ENCODE peak calls at places on chromosome 12, in nine cellular contexts. Y is ovary; A is HL-60; U is IMR-90; R is CD8-positive, alpha-beta memory T cell; I is psoas muscle; M is keratinocyte; H is fibroblast of lung; L is adrenal gland. E is an unnamed sample.

GRCh38 chr12:100491104-100491503 is 17.4 kb downstream of the NR1H4 start:
- DNase-seq in H (no peak), L (no peak), U (no peak), R (no peak), Y (no peak), A (no peak), I (no peak), M (no peak), E (no peak)

GRCh38 chr12:64039285-64039871 is 182.7 kb downstream of the KICS2 start:
- DNase-seq in L (no peak), H (peak; percentile 66), A (no peak), R (no peak), M (no peak), Y (no peak), I (no peak), U (peak; percentile 74), E (no peak)

GRCh38 chr12:5648692-5649338 is 216.9 kb downstream of the NTF3 start:
- DNase-seq in A (no peak), I (no peak), U (peak; percentile 58), Y (no peak), L (no peak), H (peak; percentile 19), M (no peak), R (no peak), E (peak; percentile 86)

GRCh38 chr12:16012086-16012485 is 101.0 kb downstream of the DERA start:
- DNase-seq in R (no peak), H (peak; percentile 64), M (no peak), I (peak; percentile 71), Y (peak; percentile 41), U (peak; percentile 61), L (peak; percentile 55), A (no peak), E (no peak)

GRCh38 chr12:24903305-24904088 is 45.4 kb downstream of the BCAT1 start:
- DNase-seq in H (peak; percentile 33), L (no peak), U (no peak), R (no peak), A (no peak), I (no peak), M (no peak), Y (no peak), E (no peak)

GRCh38 chr12:13442457-13442856 is 245.9 kb downstream of the EMP1 start:
- DNase-seq in U (no peak), A (no peak), Y (no peak), L (no peak), H (no peak), R (no peak), M (no peak), I (no peak), E (no peak)

GRCh38 chr12:130696377-130696776 is 19.7 kb downstream of the RIMBP2 start:
- DNase-seq in M (no peak), I (no peak), U (no peak), H (no peak), Y (no peak), R (no peak), A (no peak), L (no peak), E (no peak)

GRCh38 chr12:117002040-117002832 is 91.5 kb downstream of the FBXW8 start:
- DNase-seq in H (peak; percentile 47), Y (no peak), M (no peak), U (peak; percentile 56), A (no peak), R (no peak), I (no peak), L (no peak), E (no peak)

GRCh38 chr12:120466560-120467315 is 2.8 kb downstream of the SRSF9 start:
- DNase-seq in I (no peak), Y (peak; percentile 39), L (peak; percentile 68), U (peak; percentile 45), R (peak; percentile 61), H (peak; percentile 23), A (no peak), M (no peak), E (peak; percentile 91)

GRCh38 chr12:94326727-94327126 is 132.9 kb downstream of the CEP83 start:
- DNase-seq in M (no peak), R (no peak), Y (no peak), A (no peak), H (peak; percentile 94), I (no peak), U (peak; percentile 78), L (no peak), E (no peak)

GRCh38 chr12:50017047-50017446 is 8.2 kb downstream of the RACGAP1 start:
- DNase-seq in Y (peak; percentile 59), R (no peak), H (peak; percentile 81), I (no peak), L (peak; percentile 76), M (no peak), U (peak; percentile 93), A (no peak), E (peak; percentile 15)

GRCh38 chr12:32877670-32878459 is 18.7 kb downstream of the PKP2 start:
- DNase-seq in L (peak; percentile 22), A (no peak), R (no peak), Y (no peak), I (peak; percentile 81), H (no peak), U (no peak), M (no peak), E (peak; percentile 79)

GRCh38 chr12:51171884-51172514 is 936 bp downstream of the TFCP2 start:
- DNase-seq in U (peak; percentile 48), Y (no peak), R (no peak), H (peak; percentile 52), L (peak; percentile 30), M (no peak), A (no peak), I (no peak), E (no peak)

GRCh38 chr12:119069029-119069731 is 87.8 kb downstream of the SRRM4 start:
- DNase-seq in H (no peak), I (no peak), A (no peak), Y (no peak), M (no peak), U (no peak), R (no peak), L (no peak), E (peak; percentile 84)

GRCh38 chr12:47391566-47391965 is 311.8 kb upstream of the AMIGO2 start:
- DNase-seq in A (no peak), I (no peak), R (peak; percentile 89), H (peak; percentile 57), L (no peak), M (no peak), U (no peak), Y (no peak), E (no peak)

GRCh38 chr12:24919346-24920001 is 29.4 kb downstream of the BCAT1 start:
- DNase-seq in I (no peak), R (no peak), U (no peak), H (no peak), M (no peak), A (no peak), Y (no peak), L (no peak), E (no peak)

GRCh38 chr12:31736472-31736871 is 7.7 kb upstream of the AMN1 start:
- DNase-seq in I (no peak), Y (no peak), U (peak; percentile 89), A (no peak), L (peak; percentile 32), H (peak; percentile 95), R (peak; percentile 83), M (no peak), E (no peak)

GRCh38 chr12:93122569-93123091 is 193.5 kb upstream of the EEA1 start:
- DNase-seq in A (no peak), M (peak; percentile 92), Y (no peak), R (no peak), H (no peak), L (no peak), U (no peak), I (no peak), E (no peak)

GRCh38 chr12:77113971-77114370 is 48.6 kb upstream of the E2F7 start:
- DNase-seq in A (no peak), U (peak; percentile 49), H (peak; percentile 39), I (no peak), Y (no peak), L (no peak), R (no peak), M (no peak), E (no peak)

GRCh38 chr12:27814411-27814810 is 34.4 kb upstream of the MANSC4 start:
- DNase-seq in U (no peak), I (no peak), L (no peak), R (no peak), M (no peak), H (peak; percentile 7), A (no peak), Y (no peak), E (no peak)

GRCh38 chr12:117105902-117106301 is 6.7 kb upstream of the TESC start:
- DNase-seq in L (no peak), I (no peak), H (no peak), M (no peak), Y (no peak), R (peak; percentile 75), U (no peak), A (no peak), E (no peak)

GRCh38 chr12:62448436-62448835 is 18.2 kb upstream of the MON2 start:
- DNase-seq in Y (no peak), A (no peak), H (no peak), L (no peak), M (no peak), I (no peak), R (no peak), U (no peak), E (no peak)

GRCh38 chr12:62446741-62447452 is 19.7 kb upstream of the MON2 start:
- DNase-seq in U (no peak), I (no peak), R (no peak), M (no peak), H (no peak), A (no peak), Y (no peak), L (no peak), E (no peak)
- H3K27me3 ChIP-seq in U (peaks cover 7% of the 10 kb centered on the region), I (no peaks in the 10 kb centered on the region), R (no peaks in the 10 kb centered on the region), M (no peaks in the 10 kb centered on the region), H (peaks cover 6% of the 10 kb centered on the region), A (no peaks in the 10 kb centered on the region), Y (no peaks in the 10 kb centered on the region), L (no peaks in the 10 kb centered on the region), E (no peaks in the 10 kb centered on the region)

DNA sequence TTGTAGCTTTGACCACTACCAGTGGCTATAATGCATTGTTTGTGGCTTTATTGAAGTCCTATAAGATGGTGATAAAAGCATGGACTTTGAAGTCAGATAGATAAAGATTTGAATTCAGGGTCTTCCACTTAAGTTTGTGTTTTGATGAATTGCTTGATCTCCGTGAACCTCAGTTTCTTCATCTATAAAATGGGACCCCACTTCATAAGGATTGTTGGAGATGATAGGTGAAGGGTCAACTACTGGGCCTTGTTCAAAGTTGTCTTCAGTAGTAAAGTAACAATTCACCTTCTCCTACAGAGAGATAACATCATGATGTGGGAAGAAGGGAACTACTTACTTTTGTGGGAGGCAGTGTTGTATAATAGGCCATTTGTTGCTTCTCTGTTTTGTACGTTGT is 14.9 kb downstream of the ADIPOR2 start:
- DNase-seq in A (no peak), H (no peak), M (no peak), U (no peak), I (no peak), L (no peak), R (no peak), Y (no peak), E (no peak)
- H3K27ac ChIP-seq in A (no peak overlapping the region), H (no peak overlapping the region), M (no peak overlapping the region), U (no peak overlapping the region), I (no peak overlapping the region), L (peak overlapping the region; percentile 25), R (no peak overlapping the region), Y (no peak overlapping the region), E (no peak overlapping the region)

GRCh38 chr12:55641595-55641994 is 4.9 kb downstream of the OR10P1 start:
- DNase-seq in A (no peak), M (no peak), L (no peak), H (no peak), I (no peak), U (no peak), R (no peak), Y (no peak), E (peak; percentile 34)
- H3K27me3 ChIP-seq in A (no peaks in the 10 kb centered on the region), M (peaks cover 11% of the 10 kb centered on the region), L (no peaks in the 10 kb centered on the region), H (peaks cover 20% of the 10 kb centered on the region), I (no peaks in the 10 kb centered on the region), U (peaks cover 43% of the 10 kb centered on the region), R (no peaks in the 10 kb centered on the region), Y (no peaks in the 10 kb centered on the region), E (peaks cover 3% of the 10 kb centered on the region)

GRCh38 chr12:11884661-11885060 is 186.1 kb upstream of the BCL2L14 start:
- DNase-seq in A (peak; percentile 41), L (no peak), H (no peak), U (peak; percentile 19), I (no peak), Y (no peak), M (no peak), R (no peak), E (no peak)
- H3K27ac ChIP-seq in A (peak overlapping the region; percentile 45), L (peak overlapping the region; percentile 82), H (no peak overlapping the region), U (peak overlapping the region; percentile 56), I (peak overlapping the region; percentile 31), Y (no peak overlapping the region), M (peak overlapping the region; percentile 77), R (no peak overlapping the region), E (no peak overlapping the region)